ENCODE peak calls at places on chromosomes 12 and 14, in ten cellular contexts. V is GM23338; E is stimulated activated CD4-positive, alpha-beta T cell treated with anti-CD3 and anti-CD28 coated beads, TNF-alpha, amount 100 ng/mL, for 4 hours; W is Caco-2; Q is NCI-H2171; C is H9; S is NCI-H1436; D is HTR-8/SVneo; L is stimulated activated CD8-positive, alpha-beta memory T cell treated with anti-CD3 and anti-CD28 coated beads, Interleukin-2, amount 100 ng/mL, for 1 hour; O is germinal center. H is an unnamed sample.

GRCh38 chr14:104399432-104400155 is 180.0 kb upstream of the C14orf180 start:
- DNase-seq in W (no peak), O (no peak), Q (no peak), E (no peak), D (no peak), C (peak; percentile 29), L (no peak), S (no peak), V (no peak), H (no peak)

GRCh38 chr14:103520657-103521437 is 1.8 kb downstream of the CKB start:
- DNase-seq in O (peak; percentile 84), W (no peak), L (peak; percentile 27), D (no peak), S (peak; percentile 67), Q (peak; percentile 90), V (peak; percentile 84), C (peak; percentile 81), E (peak; percentile 58), H (peak; percentile 83)

GRCh38 chr12:2395352-2395977 is 342.7 kb downstream of the CACNA1C start:
- DNase-seq in V (peak; percentile 84), E (no peak), W (peak; percentile 69), C (peak; percentile 86), O (peak; percentile 50), L (no peak), D (peak; percentile 74), S (peak; percentile 23), Q (peak; percentile 68), H (peak; percentile 53)

GRCh38 chr12:49909826-49910225 is 6.1 kb upstream of the FAIM2 start:
- DNase-seq in S (no peak), E (no peak), V (peak; percentile 53), D (peak; percentile 29), C (peak; percentile 85), W (peak; percentile 27), O (no peak), Q (no peak), L (no peak), H (no peak)

GRCh38 chr14:66284346-66284745 is 201.8 kb upstream of the CCDC196 start:
- DNase-seq in C (no peak), W (no peak), L (no peak), V (no peak), O (no peak), E (no peak), S (no peak), D (peak; percentile 30), Q (no peak), H (no peak)

GRCh38 chr12:92551853-92552397 is 150.9 kb upstream of the PLEKHG7 start:
- DNase-seq in E (no peak), O (no peak), L (no peak), V (no peak), W (no peak), D (peak; percentile 33), C (no peak), S (no peak), Q (no peak), H (peak; percentile 70)

GRCh38 chr14:99718031-99718810 is 34.1 kb downstream of the CYP46A1 start:
- DNase-seq in W (no peak), C (peak; percentile 25), Q (peak; percentile 78), V (no peak), L (no peak), O (no peak), E (no peak), S (peak; percentile 90), D (no peak), H (no peak)

GRCh38 chr12:53052419-53053222 is 2.8 kb downstream of the TNS2 start:
- DNase-seq in L (no peak), O (no peak), V (no peak), Q (no peak), S (no peak), E (no peak), C (no peak), W (peak; percentile 29), D (no peak), H (peak; percentile 44)

GRCh38 chr14:105336477-105337287 is 22.1 kb downstream of the PACS2 start:
- DNase-seq in E (no peak), V (no peak), W (no peak), O (no peak), S (no peak), C (no peak), L (no peak), Q (peak; percentile 8), D (no peak), H (no peak)

GRCh38 chr14:55077691-55078151 is 26.3 kb downstream of the MAPK1IP1L start:
- DNase-seq in W (peak; percentile 93), D (no peak), V (no peak), L (no peak), Q (no peak), C (no peak), O (no peak), E (no peak), S (no peak), H (no peak)

GRCh38 chr14:92990456-92991430 is 67.8 kb downstream of the CHGA start:
- DNase-seq in W (no peak), Q (no peak), C (no peak), S (peak; percentile 77), E (no peak), L (no peak), V (no peak), O (no peak), D (no peak), H (no peak)

GRCh38 chr14:57182760-57183503 is 85.8 kb downstream of the EXOC5 start:
- DNase-seq in D (no peak), L (no peak), O (no peak), V (peak; percentile 74), C (peak; percentile 35), E (no peak), S (peak; percentile 38), Q (peak; percentile 37), W (peak; percentile 35), H (peak; percentile 19)

H was measured in RPMI8226.